ENCODE peak calls at places on chromosomes 12 and 14, in eight cellular contexts. X, B, F, U, G, K, N and M are unnamed samples. For H3K4me1 and H3K36me3, the result is how much of the 10 kb centered on the place peaks cover.

GRCh38 chr12:19830461-19830860 is 391.2 kb downstream of the AEBP2 start:
- DNase-seq in G (no peak), U (no peak), F (no peak), B (no peak), N (no peak), K (no peak), X (no peak), M (no peak)

GRCh38 chr12:47033081-47033480 is 46.3 kb upstream of the PCED1B start:
- DNase-seq in X (peak), F (peak), U (no peak), N (peak), G (no peak), B (peak), K (peak), M (peak)

GRCh38 chr12:101939856-101940265 is 62.5 kb downstream of the DRAM1 start:
- DNase-seq in G (peak), B (peak), U (no peak), N (peak), F (peak), X (no peak), K (peak), M (peak)

GRCh38 chr12:13173537-13173936 is 23.0 kb upstream of the EMP1 start:
- DNase-seq in K (peak), U (no peak), N (peak), X (no peak), F (peak), G (no peak), B (peak), M (peak)

GRCh38 chr12:29283969-29284368 is 97.0 kb downstream of the ERGIC2 start:
- DNase-seq in U (no peak), K (no peak), B (no peak), N (peak), F (no peak), X (no peak), G (no peak), M (no peak)

GRCh38 chr12:14664434-14665023 is 31.9 kb downstream of the GUCY2C start:
- DNase-seq in K (no peak), U (no peak), N (peak), X (no peak), B (no peak), F (no peak), G (peak), M (no peak)

GRCh38 chr12:38159092-38159551 is 157.5 kb upstream of the ALG10B start:
- DNase-seq in N (no peak), X (no peak), G (no peak), K (no peak), B (no peak), U (peak), F (peak), M (no peak)

GRCh38 chr12:56808954-56809353 is 45.8 kb downstream of the HSD17B6 start:
- DNase-seq in U (no peak), K (no peak), X (no peak), G (no peak), N (no peak), B (no peak), F (no peak), M (no peak)

GRCh38 chr12:18400186-18400585 is 138.9 kb downstream of the PIK3C2G start:
- DNase-seq in F (no peak), G (peak), K (no peak), U (no peak), N (peak), X (no peak), B (no peak), M (no peak)

GRCh38 chr12:18383203-18383602 is 121.9 kb downstream of the PIK3C2G start:
- DNase-seq in X (no peak), U (no peak), N (peak), B (no peak), G (peak), K (no peak), F (no peak), M (no peak)

GRCh38 chr14:68956728-68957127 is 22.4 kb downstream of the ACTN1 start:
- DNase-seq in K (no peak), B (no peak), G (no peak), F (no peak), U (no peak), N (no peak), X (no peak), M (no peak)
- H3K4me3 ChIP-seq in K (no peak), B (no peak), G (no peak), F (no peak), U (no peak), N (no peak), X (no peak), M (no peak)

DNA sequence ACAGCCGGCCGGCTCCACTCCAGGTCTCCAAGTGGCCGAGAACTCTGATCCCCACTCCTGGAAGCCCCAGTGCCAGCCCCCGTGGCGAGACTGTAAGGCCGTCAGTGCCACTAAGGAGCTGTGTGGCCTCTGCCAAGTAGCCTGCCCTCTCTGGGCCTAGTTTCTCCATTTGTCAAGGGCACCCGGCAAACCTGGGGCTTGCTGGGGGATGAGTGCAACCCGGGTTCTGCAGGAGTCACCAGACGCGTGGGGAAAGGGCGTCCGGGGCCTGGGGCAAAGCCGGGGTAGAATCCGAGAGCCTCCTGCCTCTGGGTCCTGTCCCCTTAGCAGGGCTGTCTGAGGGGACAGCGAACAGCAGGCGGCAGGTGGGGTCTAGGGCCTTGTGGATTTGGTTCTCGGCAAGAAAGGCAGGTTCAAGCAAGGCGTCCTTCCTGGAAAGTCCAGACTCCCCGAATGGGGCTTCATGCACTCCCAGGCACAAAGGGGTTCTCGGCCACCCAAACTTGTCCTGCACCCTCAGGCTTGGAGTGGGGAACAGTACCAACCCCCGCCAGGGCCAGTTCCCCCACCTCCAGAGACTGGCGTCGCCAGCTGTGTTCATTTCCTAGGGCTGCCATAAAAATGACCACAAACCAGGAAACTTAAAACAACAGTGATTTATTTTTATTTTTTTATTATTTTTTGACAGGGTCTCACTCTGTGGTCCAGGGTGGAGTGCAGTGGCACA is 56.0 kb downstream of the NCOR2 start:
- DNase-seq in X (no peak), K (no peak), F (no peak), G (no peak), N (no peak), U (no peak), B (no peak), M (no peak)
- H3K4me1 ChIP-seq in X (under half), K (half or more), F (half or more), G (half or more), N (under half), U (half or more), B (half or more), M (under half)

DNA sequence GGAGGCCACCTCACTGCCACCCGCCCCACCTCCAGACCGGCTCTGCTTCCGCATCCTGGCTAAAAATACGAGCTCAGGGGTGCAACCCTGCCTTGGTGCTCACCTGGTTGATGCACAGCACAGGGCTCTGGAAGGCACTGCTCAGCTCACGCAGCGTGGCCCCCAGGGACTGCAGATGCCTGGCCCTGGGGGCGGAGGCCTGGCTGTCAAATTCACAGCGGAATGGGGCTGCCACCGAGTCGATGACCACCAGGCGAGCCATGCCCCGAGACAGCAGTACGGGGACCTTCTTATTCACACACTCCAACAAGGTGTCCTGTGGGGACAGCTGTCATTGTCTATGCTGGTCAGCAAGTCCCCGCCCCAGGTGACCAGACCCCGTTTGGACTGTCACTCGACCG is 16.0 kb downstream of the XRCC3 start:
- DNase-seq in F (no peak), U (no peak), G (no peak), K (peak), B (no peak), X (no peak), N (no peak), M (no peak)
- H3K36me3 ChIP-seq in F (half or more), U (under half), G (half or more), K (under half), B (under half), X (under half), N (half or more), M (under half)

GRCh38 chr14:31461545-31461944 is 4.2 kb upstream of the DTD2 start:
- DNase-seq in K (no peak), G (no peak), B (no peak), U (no peak), X (no peak), F (no peak), N (no peak), M (no peak)

GRCh38 chr14:31456841-31457664 is at the start of gene DTD2:
- DNase-seq in U (peak), B (peak), G (peak), K (peak), X (peak), N (peak), F (peak), M (peak)

DNA sequence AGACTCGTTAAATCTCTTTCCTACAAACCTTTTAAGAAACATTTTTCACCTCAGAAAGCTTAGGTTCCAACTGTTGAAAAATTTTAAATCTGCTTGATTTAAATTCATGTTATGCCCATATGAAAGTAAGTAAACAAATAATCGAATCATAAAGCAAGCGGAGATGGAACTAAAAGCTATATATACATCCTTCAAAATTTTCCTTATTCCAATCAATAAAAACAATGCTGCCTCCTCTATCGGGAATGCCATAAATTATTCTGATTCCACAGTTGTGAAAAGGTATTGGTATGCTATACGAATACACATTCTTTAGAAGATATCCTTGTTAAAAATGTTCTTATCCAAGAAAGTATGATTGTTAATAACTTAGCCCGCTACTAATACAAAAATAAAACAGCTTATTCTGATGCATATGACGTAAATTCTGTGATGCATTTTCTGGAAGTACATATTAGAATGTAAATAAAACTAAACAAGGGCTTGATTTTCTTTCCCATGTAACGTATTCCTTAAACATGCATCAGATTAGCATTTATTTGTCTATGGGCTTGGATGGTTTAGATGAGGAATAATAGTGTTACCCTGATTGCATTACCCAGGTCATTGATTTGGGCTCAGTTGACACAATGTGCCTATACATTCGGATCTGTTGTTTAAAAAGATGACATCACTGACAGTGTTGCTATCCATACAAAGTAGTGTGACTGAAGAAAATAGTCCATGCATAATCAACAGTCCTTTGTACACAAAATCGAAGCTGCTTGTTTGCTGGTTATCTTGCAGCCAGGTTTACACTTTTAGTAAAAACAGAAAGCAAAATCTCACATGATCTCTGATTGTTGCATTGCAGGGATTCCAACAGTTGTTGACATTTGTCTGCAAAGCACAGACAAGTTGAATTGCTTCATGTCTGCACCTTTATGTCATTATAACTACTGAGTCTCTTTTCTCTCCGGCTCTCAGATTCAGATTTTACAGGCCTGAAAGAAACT is 656 bp upstream of the DTD2 start:
- DNase-seq in U (no peak), F (no peak), N (peak), G (no peak), B (no peak), K (no peak), X (no peak), M (no peak)
- H3K4me3 ChIP-seq in U (peak), F (peak), N (peak), G (peak), B (peak), K (peak), X (peak), M (peak)

DNA sequence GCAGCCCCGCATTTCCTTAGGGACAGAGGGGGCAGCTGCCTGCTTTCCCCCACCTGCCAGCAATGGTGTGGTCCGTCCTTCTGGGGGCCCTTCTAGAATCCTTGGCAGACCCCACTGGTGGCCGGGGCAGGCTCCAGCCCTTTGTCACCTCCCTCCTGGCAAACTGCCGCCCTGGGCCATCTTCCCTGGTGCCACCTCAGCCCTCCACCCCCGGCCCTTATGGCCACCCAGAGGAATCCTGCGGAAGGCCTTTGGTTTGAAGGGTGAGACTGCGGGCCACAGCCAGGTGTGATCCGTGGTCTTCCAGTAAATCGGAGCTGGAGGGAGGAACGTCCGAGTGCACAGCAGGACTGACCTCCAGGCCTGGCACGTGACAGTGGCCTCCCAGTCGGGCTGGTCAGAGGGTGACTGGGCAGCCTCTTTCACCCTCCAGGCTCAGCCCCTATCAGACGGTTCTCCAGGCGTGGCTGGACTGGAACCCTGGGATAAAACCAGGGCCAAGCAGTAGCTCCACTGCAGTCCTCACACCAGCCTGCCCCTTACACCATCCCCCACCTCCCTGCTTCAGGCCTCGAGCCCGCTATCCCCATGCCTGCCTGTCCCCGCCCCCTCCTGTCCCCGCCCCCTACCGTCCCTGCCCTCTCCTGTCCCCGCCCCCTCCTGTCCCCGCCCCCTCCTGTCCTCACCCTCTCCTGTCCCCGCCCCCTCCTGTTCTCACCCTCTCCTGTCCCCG is 12.4 kb downstream of the FBRSL1 start:
- DNase-seq in N (no peak), G (peak), B (no peak), X (peak), F (no peak), K (no peak), U (no peak), M (no peak)
- H3K4me1 ChIP-seq in N (under half), G (under half), B (half or more), X (half or more), F (half or more), K (half or more), U (half or more), M (under half)

GRCh38 chr12:53538209-53538689 is 31.0 kb upstream of the NPFF start:
- DNase-seq in X (no peak), F (no peak), U (no peak), N (peak), G (peak), K (no peak), B (peak), M (no peak)
- H3K36me3 ChIP-seq in X (half or more), F (half or more), U (under half), N (under half), G (under half), K (under half), B (under half), M (under half)

GRCh38 chr12:26661399-26661798 is 171.6 kb downstream of the ITPR2 start:
- DNase-seq in G (no peak), X (no peak), K (no peak), F (no peak), N (no peak), B (no peak), U (no peak), M (no peak)

GRCh38 chr12:26668230-26668629 is 164.8 kb downstream of the ITPR2 start:
- DNase-seq in K (no peak), G (no peak), B (no peak), N (no peak), X (no peak), U (no peak), F (no peak), M (no peak)

GRCh38 chr12:26668847-26669246 is 164.1 kb downstream of the ITPR2 start:
- DNase-seq in B (no peak), U (no peak), G (no peak), X (no peak), F (no peak), N (no peak), K (no peak), M (no peak)

GRCh38 chr12:26666286-26666685 is 166.7 kb downstream of the ITPR2 start:
- DNase-seq in U (no peak), X (no peak), G (no peak), K (no peak), F (no peak), N (no peak), B (no peak), M (no peak)
- H3K4me3 ChIP-seq in U (no peak), X (no peak), G (no peak), K (no peak), F (no peak), N (no peak), B (no peak), M (no peak)

GRCh38 chr12:6549379-6550151 is 6.3 kb downstream of the IFFO1 start:
- DNase-seq in N (no peak), X (no peak), U (peak), G (no peak), K (peak), F (no peak), B (peak), M (no peak)
- H3K4me1 ChIP-seq in N (under half), X (under half), U (half or more), G (under half), K (under half), F (half or more), B (half or more), M (half or more)